ENCODE peak calls at places on chromosomes 1 and 21, in five cellular contexts. M is transverse colon, S is upper lobe of left lung, X is esophagus muscularis mucosa, F is GM12878. W is an unnamed sample.

GRCh38 chr1:117146570-117147340 is 25.2 kb upstream of the TRIM45 start:
- DNase-seq in M (no peak), S (no peak), X (no peak), F (no peak), W (no peak)

GRCh38 chr1:42419449-42419848 is 36.4 kb downstream of the ZMYND12 start:
- DNase-seq in M (peak), S (no peak), X (no peak), F (no peak), W (no peak)

GRCh38 chr21:30674312-30674711 is 31.6 kb downstream of the KRTAP20-3 start:
- DNase-seq in M (no peak), S (no peak), X (no peak), F (no peak), W (no peak)

GRCh38 chr1:119987112-119987511 is 82.3 kb downstream of the NOTCH2 start:
- DNase-seq in M (no peak), S (no peak), X (no peak), F (no peak), W (no peak)

GRCh38 chr1:158283965-158284364 is 5.8 kb upstream of the CD1C start:
- DNase-seq in M (no peak), S (no peak), X (no peak), F (peak), W (no peak)

GRCh38 chr1:33971018-33971710 is 107.3 kb downstream of the HMGB4 start:
- DNase-seq in M (no peak), S (no peak), X (no peak), F (no peak), W (no peak)

GRCh38 chr21:41170442-41170841 is 2.5 kb downstream of the BACE2 start:
- DNase-seq in M (peak), S (no peak), X (no peak), F (no peak), W (peak)

GRCh38 chr1:231421616-231421970 is 494 bp downstream of the EGLN1 start:
- DNase-seq in M (peak), S (peak), X (no peak), F (no peak), W (no peak)

GRCh38 chr1:145782166-145783099 is 41.5 kb downstream of the RNF115 start:
- DNase-seq in M (no peak), S (no peak), X (no peak), F (no peak), W (no peak)

GRCh38 chr1:117638141-117638540 is 32.3 kb downstream of the TENT5C start:
- DNase-seq in M (no peak), S (no peak), X (no peak), F (no peak), W (no peak)

GRCh38 chr1:1359668-1360468 is 1.5 kb upstream of the MXRA8 start:
- DNase-seq in M (no peak), S (peak), X (no peak), F (no peak), W (peak)

GRCh38 chr1:150476754-150477153 is 10.5 kb upstream of the TARS2 start:
- DNase-seq in M (no peak), S (no peak), X (no peak), F (no peak), W (no peak)

GRCh38 chr1:150895618-150896017 is 8.7 kb downstream of the CTXND2 start:
- DNase-seq in M (no peak), S (no peak), X (no peak), F (no peak), W (no peak)

GRCh38 chr1:204408074-204408507 is 3.5 kb downstream of the PPP1R15B start:
- DNase-seq in M (peak), S (no peak), X (peak), F (no peak), W (peak)

GRCh38 chr1:29245876-29246275 is 9.6 kb downstream of the PTPRU start:
- DNase-seq in M (peak), S (no peak), X (no peak), F (no peak), W (no peak)

GRCh38 chr1:44822981-44823451 is 14.7 kb downstream of the BTBD19 start:
- DNase-seq in M (peak), S (peak), X (no peak), F (no peak), W (no peak)

GRCh38 chr1:240287722-240288121 is 196.0 kb downstream of the FMN2 start:
- DNase-seq in M (no peak), S (no peak), X (no peak), F (no peak), W (no peak)

GRCh38 chr1:2194319-2194897 is at the start of gene FAAP20:
- DNase-seq in M (peak), S (peak), X (no peak), F (no peak), W (no peak)

GRCh38 chr1:5725855-5726585 is 266.2 kb downstream of the NPHP4 start:
- DNase-seq in M (no peak), S (no peak), X (no peak), F (no peak), W (peak)

GRCh38 chr1:245322673-245323072 is 167.9 kb downstream of the KIF26B start:
- DNase-seq in M (no peak), S (no peak), X (no peak), F (no peak), W (no peak)

GRCh38 chr1:56034222-56034621 is 545.1 kb downstream of the PLPP3 start:
- DNase-seq in M (no peak), S (no peak), X (no peak), F (no peak), W (no peak)

GRCh38 chr1:205236526-205236925 is 8.8 kb downstream of the TMCC2 start:
- DNase-seq in M (no peak), S (no peak), X (no peak), F (no peak), W (no peak)

GRCh38 chr1:178310685-178311105 is 186.1 kb downstream of the CLEC20A start:
- DNase-seq in M (no peak), S (no peak), X (no peak), F (peak), W (no peak)

GRCh38 chr1:74505133-74505532 is 7.3 kb downstream of the LRRC53 start:
- DNase-seq in M (no peak), S (no peak), X (no peak), F (no peak), W (no peak)
- TF ChIP-seq EP300 in M (no peak), S (no peak), X (no peak), F (no peak), W (no peak)

GRCh38 chr1:155185783-155186265 is 12.2 kb downstream of the TRIM46 start:
- DNase-seq in M (no peak), S (no peak), X (no peak), F (no peak), W (no peak)
- H3K4me3 ChIP-seq in M (no peak), S (no peak), X (no peak), F (no peak), W (no peak)

DNA sequence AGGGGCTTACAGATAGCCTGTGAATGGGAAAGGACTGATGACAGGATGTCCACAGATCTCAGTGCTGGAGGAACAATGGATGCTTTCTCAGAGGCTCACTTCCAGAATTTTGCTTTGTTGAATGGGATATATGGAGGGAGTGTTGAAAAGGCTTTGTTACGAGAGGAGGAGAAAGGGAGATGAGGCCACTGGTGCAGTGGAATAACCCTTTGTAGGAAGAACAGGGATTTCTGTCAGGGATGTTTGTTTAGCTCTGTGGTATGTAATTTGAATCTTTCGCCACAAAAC is 69.9 kb downstream of the NOS1AP start:
- DNase-seq in M (no peak), S (no peak), X (no peak), F (no peak), W (no peak)
- H3K27ac ChIP-seq in M (no peak), S (no peak), X (no peak), F (no peak), W (no peak)

GRCh38 chr1:53384796-53385195 is 56.9 kb upstream of the LRP8 start:
- DNase-seq in M (no peak), S (no peak), X (no peak), F (no peak), W (no peak)
- TF ChIP-seq EP300 in M (no peak), S (no peak), X (no peak), F (no peak), W (no peak)

GRCh38 chr21:26473471-26473870 is 99.6 kb downstream of the CYYR1 start:
- DNase-seq in M (no peak), S (no peak), X (no peak), F (no peak), W (no peak)
- H3K4me3 ChIP-seq in M (no peak), S (no peak), X (no peak), F (no peak), W (no peak)

GRCh38 chr1:94275116-94275515 is 37.7 kb upstream of the ARHGAP29 start:
- DNase-seq in M (no peak), S (no peak), X (no peak), F (no peak), W (no peak)
- H3K27ac ChIP-seq in M (no peak), S (no peak), X (no peak), F (no peak), W (no peak)